ENCODE peak calls at places on chromosomes 7 and 10, in four cellular contexts. E, P, R and N are unnamed samples.

GRCh38 chr7:15584575-15584974 is 22.8 kb upstream of the AGMO start:
- DNase-seq in E (no peak), R (no peak), P (no peak), N (no peak)

GRCh38 chr10:60351191-60351853 is 38.4 kb downstream of the ANK3 start:
- DNase-seq in E (no peak), R (no peak), P (no peak), N (no peak)

GRCh38 chr7:101678713-101679112 is 49.6 kb upstream of the MYL10 start:
- DNase-seq in E (no peak), R (no peak), P (no peak), N (no peak)

GRCh38 chr10:36885746-36886145 is 239.7 kb upstream of the ANKRD30A start:
- DNase-seq in E (no peak), P (no peak), R (no peak), N (no peak)

GRCh38 chr7:43649755-43650274 is 66.9 kb downstream of the STK17A start:
- DNase-seq in P (peak; percentile 74), R (peak; percentile 89), E (no peak), N (no peak)

GRCh38 chr10:87531908-87532622 is 27.4 kb downstream of the MINPP1 start:
- DNase-seq in R (no peak), P (no peak), E (no peak), N (no peak)

GRCh38 chr7:84686373-84686772 is 491.8 kb upstream of the SEMA3A start:
- DNase-seq in R (no peak), E (no peak), P (no peak), N (no peak)

GRCh38 chr7:4819450-4820404 is 42.1 kb downstream of the PAPOLB start:
- DNase-seq in R (peak; percentile 68), P (no peak), E (no peak), N (no peak)

GRCh38 chr10:9097206-9097990 is 1042.9 kb downstream of the GATA3 start:
- DNase-seq in P (no peak), R (no peak), E (no peak), N (no peak)

GRCh38 chr10:44982496-44982895 is 3.9 kb upstream of the DEPP1 start:
- DNase-seq in P (no peak), R (peak; percentile 74), E (no peak), N (no peak)

GRCh38 chr7:23117841-23118240 is 12.3 kb downstream of the KLHL7 start:
- DNase-seq in P (no peak), R (no peak), E (no peak), N (no peak)

GRCh38 chr10:31101123-31101522 is 69.5 kb upstream of the ZNF438 start:
- DNase-seq in P (peak; percentile 55), E (peak; percentile 42), R (no peak), N (no peak)

GRCh38 chr7:74199551-74200355 is 10.1 kb upstream of the LAT2 start:
- DNase-seq in P (no peak), R (no peak), E (no peak), N (no peak)

GRCh38 chr7:43914795-43915194 is 8.4 kb upstream of the URGCP start:
- DNase-seq in R (no peak), P (no peak), E (no peak), N (no peak)

GRCh38 chr7:117809958-117810357 is 63.3 kb downstream of the CTTNBP2 start:
- DNase-seq in E (no peak), R (no peak), P (no peak), N (no peak)

GRCh38 chr7:157302314-157302711 is 34.5 kb upstream of the DNAJB6 start:
- DNase-seq in E (peak; percentile 56), R (peak; percentile 96), P (peak; percentile 88), N (no peak)

GRCh38 chr7:117873056-117873932 is at the start of gene CTTNBP2:
- DNase-seq in R (peak; percentile 83), P (no peak), E (peak; percentile 45), N (no peak)

GRCh38 chr7:134783294-134784069 is 4.0 kb downstream of the CALD1 start:
- DNase-seq in E (no peak), R (no peak), P (no peak), N (peak; percentile 42)

GRCh38 chr7:134781171-134781570 is 1.7 kb downstream of the CALD1 start:
- DNase-seq in E (no peak), P (no peak), R (no peak), N (peak; percentile 42)

GRCh38 chr7:134780166-134780853 is 876 bp downstream of the CALD1 start:
- DNase-seq in E (no peak), R (no peak), P (no peak), N (peak; percentile 45)

GRCh38 chr7:134784251-134785049 is 5.0 kb downstream of the CALD1 start:
- DNase-seq in R (no peak), P (no peak), E (no peak), N (no peak)

DNA sequence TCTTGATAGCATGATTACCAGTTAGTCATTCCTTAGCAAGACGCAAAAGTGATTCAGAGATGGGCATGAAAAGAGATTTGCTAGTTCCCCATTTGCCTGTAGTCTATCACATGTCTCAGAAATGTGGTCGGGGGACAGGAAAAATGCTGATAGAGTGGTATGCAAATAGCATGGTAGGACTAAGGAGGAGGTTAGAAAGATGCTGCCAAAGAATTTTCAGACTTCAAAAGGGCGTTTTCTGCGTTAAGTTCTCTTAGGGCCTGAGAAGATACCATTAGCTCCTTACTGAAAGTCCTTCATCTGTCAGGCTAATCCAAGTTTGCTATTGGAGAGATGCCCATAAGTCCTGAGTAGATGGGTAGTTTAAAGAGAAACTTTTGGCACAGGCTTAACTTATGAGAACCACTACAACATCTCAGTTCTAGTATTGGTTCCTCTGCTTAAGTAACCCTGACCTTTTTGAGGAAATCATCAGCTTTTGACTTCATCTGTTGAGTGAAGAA is 2.7 kb downstream of the CALD1 start:
- DNase-seq in P (no peak), R (no peak), E (no peak), N (peak; percentile 50)
- H3K4me3 ChIP-seq in P (no peak overlapping the region), R (no peak overlapping the region), E (peak overlapping the region; percentile 55), N (peak overlapping the region; percentile 62)

GRCh38 chr7:106717997-106718871 is 57.3 kb upstream of the CCDC71L start:
- DNase-seq in P (peak; percentile 61), R (no peak), E (peak; percentile 28), N (no peak)
- H3K4me1 ChIP-seq in P (peaks cover 5% of the 10 kb centered on the region), R (peaks cover 34% of the 10 kb centered on the region), E (peaks cover 18% of the 10 kb centered on the region), N (peaks cover 15% of the 10 kb centered on the region)

DNA sequence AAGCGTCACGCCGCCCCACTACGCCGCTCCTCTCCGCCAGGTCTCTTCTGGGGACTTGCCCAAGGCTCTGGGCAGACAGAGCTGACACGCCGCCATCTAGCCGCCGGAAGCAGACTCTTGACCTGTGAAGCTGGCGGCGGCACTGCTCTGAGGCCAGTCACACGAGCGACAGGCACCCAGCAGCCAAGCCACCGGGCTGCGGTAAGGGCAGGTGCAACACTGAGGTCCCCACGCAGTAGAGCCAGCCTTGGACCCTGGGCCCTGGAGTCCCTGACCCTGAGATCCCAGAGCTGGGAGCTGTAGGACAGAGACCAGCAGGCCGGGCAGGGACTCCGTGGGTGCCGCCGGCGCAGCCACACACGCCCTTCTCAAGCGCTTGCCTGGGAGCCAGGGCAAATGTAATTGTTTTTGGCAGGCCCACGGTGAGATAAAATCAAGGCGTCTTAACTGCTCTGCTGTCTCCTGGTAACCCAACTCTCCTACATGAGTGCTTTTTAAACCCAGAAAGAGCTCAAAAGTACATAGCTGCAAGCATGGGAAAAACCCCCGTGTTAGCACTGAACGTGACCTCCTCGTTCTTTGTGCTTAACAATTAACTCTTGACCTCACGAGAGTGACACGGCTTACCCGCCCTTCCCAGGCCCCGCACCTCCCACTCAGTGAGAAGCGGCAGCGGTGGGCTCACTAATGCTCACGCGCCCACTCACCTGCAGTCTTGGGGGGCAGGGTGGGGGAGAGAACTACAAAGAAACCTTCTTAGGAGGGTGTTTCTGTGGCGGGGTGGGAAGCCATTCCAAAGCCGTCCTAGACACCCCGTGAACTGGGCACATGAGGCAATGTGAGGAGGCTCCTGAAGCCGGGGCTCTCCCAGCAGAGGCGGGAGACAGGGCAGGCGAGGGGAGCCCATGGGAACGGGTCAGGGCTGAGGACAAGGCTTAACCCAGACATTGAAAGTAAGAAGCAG is 8.5 kb downstream of the GPER1 start:
- DNase-seq in E (peak; percentile 61), R (peak; percentile 77), P (no peak), N (no peak)
- H3K4me3 ChIP-seq in E (peak overlapping the region; percentile 17), R (no peak overlapping the region), P (no peak overlapping the region), N (no peak overlapping the region)

DNA sequence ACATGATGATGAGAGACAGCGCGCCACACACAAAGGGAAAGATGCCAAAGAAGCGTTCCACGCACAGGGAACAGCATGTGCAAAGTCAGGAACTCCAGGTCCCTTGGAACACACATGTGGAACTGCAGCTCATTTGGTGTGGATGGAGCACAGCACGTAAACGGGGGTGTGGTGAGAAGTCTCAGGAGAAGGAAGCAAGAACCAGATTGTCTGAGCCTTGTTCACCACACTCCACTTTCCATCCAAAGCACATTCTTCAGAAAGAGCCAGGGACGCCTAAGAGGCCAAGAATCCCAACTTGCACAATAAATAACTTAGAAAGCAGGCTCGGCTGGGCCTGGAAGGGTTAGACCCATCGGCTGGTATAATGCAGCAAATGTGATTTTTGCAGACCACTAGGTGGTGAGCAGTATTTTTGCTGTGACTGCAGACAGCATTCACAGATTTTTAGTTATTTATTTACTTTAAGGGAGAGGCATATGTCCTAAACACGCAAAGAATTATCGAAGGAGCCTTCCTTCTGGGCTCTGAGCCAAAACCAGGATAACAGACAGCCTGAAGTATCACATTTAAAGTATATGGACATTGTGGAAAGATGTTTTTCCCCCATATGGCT is 27.9 kb upstream of the ASCC1 start:
- DNase-seq in E (peak; percentile 58), P (no peak), R (peak; percentile 60), N (peak; percentile 93)
- H3K4me1 ChIP-seq in E (peaks cover 77% of the 10 kb centered on the region), P (peaks cover 73% of the 10 kb centered on the region), R (peaks cover 78% of the 10 kb centered on the region), N (peaks cover 89% of the 10 kb centered on the region)

GRCh38 chr7:50349963-50350944 is 45.7 kb downstream of the IKZF1 start:
- DNase-seq in P (peak; percentile 75), E (no peak), R (peak; percentile 84), N (no peak)
- H3K4me3 ChIP-seq in P (peak overlapping the region; percentile 23), E (no peak overlapping the region), R (no peak overlapping the region), N (no peak overlapping the region)

GRCh38 chr10:90986870-90987269 is 66.0 kb upstream of the ANKRD1 start:
- DNase-seq in E (no peak), R (no peak), P (no peak), N (peak; percentile 60)
- H3K4me1 ChIP-seq in E (no peaks in the 10 kb centered on the region), R (no peaks in the 10 kb centered on the region), P (no peaks in the 10 kb centered on the region), N (no peaks in the 10 kb centered on the region)

DNA sequence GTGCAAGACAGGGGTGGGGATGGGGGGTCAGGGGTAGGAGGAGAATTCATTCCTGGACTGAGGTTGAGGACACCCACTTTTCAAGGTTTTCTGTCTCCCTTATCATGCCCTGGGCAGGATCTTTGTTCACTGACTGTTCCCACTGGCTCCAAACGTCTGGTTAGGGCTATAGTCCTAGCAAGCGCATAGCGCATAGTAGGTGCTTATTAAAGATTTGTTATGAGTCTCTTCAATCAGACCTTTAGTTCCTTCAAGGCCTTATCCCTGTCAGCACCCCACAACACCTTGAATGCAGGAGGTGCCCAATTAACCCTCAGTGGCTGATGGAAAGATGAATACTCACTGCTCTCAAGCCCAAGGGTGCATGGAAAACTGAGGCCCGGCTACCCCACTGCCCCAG is 177.9 kb downstream of the SH3PXD2A start:
- DNase-seq in P (no peak), E (no peak), R (no peak), N (no peak)
- H3K4me3 ChIP-seq in P (peak overlapping the region; percentile 56), E (peak overlapping the region; percentile 22), R (no peak overlapping the region), N (peak overlapping the region; percentile 26)